ENCODE peak calls at places on chromosome 14, in seven cellular contexts. K is K562, I is PC-3, M is MM.1S, A is PC-9, G is fibroblast of lung, B is GM23248. C is an unnamed sample.

GRCh38 chr14:65622703-65623102 is 210.2 kb downstream of the FUT8 start:
- DNase-seq in K (no peak), I (no peak), M (no peak), A (no peak), G (no peak), B (no peak), C (no peak)

GRCh38 chr14:25444381-25444780 is 394.4 kb upstream of the STXBP6 start:
- DNase-seq in K (no peak), I (no peak), M (no peak), A (no peak), G (no peak), B (no peak), C (no peak)

GRCh38 chr14:63100597-63100996 is 55.3 kb upstream of the KCNH5 start:
- DNase-seq in K (no peak), I (no peak), M (no peak), A (no peak), G (no peak), B (no peak), C (no peak)

GRCh38 chr14:72775923-72776554 is 117.9 kb downstream of the DPF3 start:
- DNase-seq in K (no peak), I (no peak), M (no peak), A (no peak), G (no peak), B (no peak), C (no peak)

GRCh38 chr14:77823378-77823777 is 23.5 kb downstream of the ADCK1 start:
- DNase-seq in K (no peak), I (no peak), M (no peak), A (no peak), G (no peak), B (no peak), C (no peak)

GRCh38 chr14:91835920-91836843 is 31.2 kb downstream of the TC2N start:
- DNase-seq in K (peak; percentile 89), I (peak; percentile 67), M (no peak), A (peak; percentile 58), G (no peak), B (peak; percentile 20), C (peak; percentile 25)

GRCh38 chr14:26286066-26286791 is 311.6 kb downstream of the NOVA1 start:
- DNase-seq in K (no peak), I (no peak), M (no peak), A (no peak), G (peak; percentile 13), B (peak; percentile 9), C (no peak)

GRCh38 chr14:32457213-32457920 is 128.3 kb downstream of the AKAP6 start:
- DNase-seq in K (no peak), I (no peak), M (no peak), A (no peak), G (peak; percentile 55), B (peak; percentile 93), C (no peak)

GRCh38 chr14:45649051-45649450 is 396.0 kb upstream of the MIS18BP1 start:
- DNase-seq in K (no peak), I (peak; percentile 52), M (no peak), A (no peak), G (peak; percentile 2), B (no peak), C (no peak)

GRCh38 chr14:73887704-73888459 is 1.2 kb downstream of the ZNF410 start:
- DNase-seq in K (no peak), I (peak; percentile 52), M (no peak), A (peak; percentile 41), G (no peak), B (peak; percentile 19), C (no peak)

GRCh38 chr14:89661392-89661791 is 244.4 kb upstream of the FOXN3 start:
- DNase-seq in K (no peak), I (no peak), M (no peak), A (no peak), G (no peak), B (no peak), C (no peak)

GRCh38 chr14:72480465-72481243 is 413.2 kb downstream of the DPF3 start:
- DNase-seq in K (peak; percentile 43), I (no peak), M (peak; percentile 26), A (no peak), G (no peak), B (no peak), C (no peak)

DNA sequence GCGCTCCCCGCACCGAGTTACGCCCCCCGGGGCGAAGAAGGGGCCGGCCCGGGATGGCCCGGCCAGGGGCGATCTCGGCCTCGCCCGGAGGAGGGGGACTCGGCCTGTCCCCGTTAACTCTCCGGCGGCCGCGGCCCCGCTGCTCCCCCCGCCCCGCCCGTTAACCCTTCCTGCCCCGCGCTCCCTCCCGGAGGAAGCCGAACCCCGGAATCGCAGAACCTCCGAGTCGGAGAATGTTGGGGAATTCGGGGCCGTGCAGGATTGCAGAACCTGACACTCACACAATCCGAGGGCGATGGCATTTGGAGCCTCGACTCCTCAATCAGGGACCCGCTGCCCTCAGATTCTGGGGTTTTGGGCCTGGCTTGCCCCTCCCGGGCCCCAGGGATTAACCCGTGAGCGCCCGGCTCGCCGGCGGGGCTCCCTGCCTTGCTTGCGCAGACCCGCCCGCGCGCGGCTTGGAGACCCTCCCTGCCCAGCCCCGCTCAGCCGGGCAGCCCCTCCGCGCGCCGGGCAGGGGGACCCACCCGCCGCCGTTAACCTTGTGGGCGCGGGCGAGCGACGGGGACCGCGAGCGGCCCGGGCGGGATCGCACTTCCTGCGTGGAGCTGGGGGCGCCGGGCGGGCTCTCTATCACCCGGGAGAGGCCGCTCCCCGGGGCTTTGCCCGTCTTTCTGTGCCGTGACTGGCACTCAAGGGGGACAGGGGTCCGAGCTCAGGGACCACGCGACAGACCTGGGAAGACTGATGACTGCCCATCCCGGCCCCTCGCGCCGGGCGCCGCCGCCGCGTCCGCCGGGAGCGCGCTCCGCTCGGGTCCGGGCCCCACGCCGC is 18.8 kb downstream of the BEGAIN start:
- DNase-seq in K (no peak), I (no peak), M (no peak), A (no peak), G (no peak), B (peak; percentile 33), C (no peak)
- TF ChIP-seq EZH2 in K (no peak), I (peak; percentile 99), M (no peak), A (no peak), G (peak; percentile 94), B (peak; percentile 99), C (peak; percentile 99)

GRCh38 chr14:104112609-104113571 is 25.5 kb upstream of the KIF26A start:
- DNase-seq in K (no peak), I (no peak), M (no peak), A (no peak), G (no peak), B (no peak), C (no peak)

GRCh38 chr14:104114421-104115130 is 23.8 kb upstream of the KIF26A start:
- DNase-seq in K (no peak), I (no peak), M (no peak), A (no peak), G (no peak), B (no peak), C (no peak)

GRCh38 chr14:104112113-104112505 is 26.3 kb upstream of the KIF26A start:
- DNase-seq in K (no peak), I (no peak), M (no peak), A (no peak), G (no peak), B (no peak), C (no peak)

GRCh38 chr14:104115131-104115600 is 23.2 kb upstream of the KIF26A start:
- DNase-seq in K (no peak), I (no peak), M (no peak), A (no peak), G (no peak), B (no peak), C (no peak)

GRCh38 chr14:104113631-104114420 is 24.6 kb upstream of the KIF26A start:
- DNase-seq in K (no peak), I (no peak), M (no peak), A (no peak), G (no peak), B (no peak), C (no peak)
- H3K4me3 ChIP-seq in K (no peak overlapping the region), I (no peak overlapping the region), M (no peak overlapping the region), A (no peak overlapping the region), G (no peak overlapping the region), B (no peak overlapping the region), C (no peak overlapping the region)

DNA sequence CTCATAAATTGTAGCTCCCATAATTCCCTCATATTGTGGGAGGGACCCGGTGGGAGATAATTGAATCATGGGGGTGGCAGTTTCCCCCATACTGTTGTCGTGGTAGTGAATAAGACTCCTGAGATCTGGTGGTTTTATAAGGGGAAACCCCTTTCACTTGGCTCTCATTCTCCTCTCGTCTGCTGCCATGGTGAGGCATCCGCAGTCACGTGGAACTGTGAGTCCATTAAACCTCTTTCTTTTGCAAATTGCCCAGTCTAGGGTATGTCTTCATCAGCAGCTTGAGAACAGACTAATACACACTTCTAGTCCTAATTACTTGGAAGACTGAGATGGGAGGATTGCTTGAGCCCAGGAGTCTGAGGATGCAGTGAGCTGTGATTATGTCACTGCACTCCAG is 64.4 kb downstream of the TMX1 start:
- DNase-seq in K (no peak), I (no peak), M (no peak), A (no peak), G (peak; percentile 90), B (peak; percentile 82), C (no peak)
- H3K27ac ChIP-seq in K (no peak overlapping the region), I (peak overlapping the region; percentile 33), M (no peak overlapping the region), A (no peak overlapping the region), G (peak overlapping the region; percentile 20), B (peak overlapping the region; percentile 84), C (peak overlapping the region; percentile 33)

GRCh38 chr14:56816575-56817391 is 6.5 kb upstream of the OTX2 start:
- DNase-seq in K (no peak), I (no peak), M (no peak), A (no peak), G (peak; percentile 2), B (no peak), C (no peak)
- TF ChIP-seq EZH2 in K (no peak), I (no peak), M (no peak), A (no peak), G (no peak), B (no peak), C (no peak)

GRCh38 chr14:85537526-85537925 is 7.6 kb downstream of the FLRT2 start:
- DNase-seq in K (no peak), I (no peak), M (no peak), A (no peak), G (no peak), B (no peak), C (no peak)
- H3K4me3 ChIP-seq in K (no peak overlapping the region), I (no peak overlapping the region), M (no peak overlapping the region), A (no peak overlapping the region), G (no peak overlapping the region), B (peak overlapping the region; percentile 96), C (no peak overlapping the region)

GRCh38 chr14:21940887-21941855 is 267.6 kb upstream of the OR4E1 start:
- DNase-seq in K (peak; percentile 8), I (peak; percentile 45), M (no peak), A (no peak), G (no peak), B (peak; percentile 31), C (no peak)
- H3K27ac ChIP-seq in K (no peak overlapping the region), I (no peak overlapping the region), M (no peak overlapping the region), A (no peak overlapping the region), G (no peak overlapping the region), B (no peak overlapping the region), C (no peak overlapping the region)

DNA sequence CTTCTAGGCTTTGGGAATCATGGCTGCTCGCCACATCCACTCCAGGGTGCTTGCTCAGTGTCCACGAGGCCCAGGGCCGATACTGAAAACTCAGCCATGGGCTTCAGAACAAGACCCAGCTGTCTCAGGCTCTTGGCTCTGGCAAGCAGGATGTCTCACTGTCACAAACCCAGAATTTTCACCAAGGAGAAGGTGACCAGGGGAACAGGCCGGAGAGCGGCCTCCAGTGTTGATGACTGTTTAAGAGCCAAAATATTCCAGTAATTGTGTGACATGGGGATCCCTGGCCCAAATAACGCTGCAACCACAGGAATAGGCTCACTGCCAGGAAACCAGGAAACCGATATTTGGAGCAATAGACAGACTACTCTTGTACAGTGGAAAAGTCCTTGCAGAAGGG is 9.8 kb upstream of the SERPINA5 start:
- DNase-seq in K (no peak), I (no peak), M (no peak), A (no peak), G (peak; percentile 15), B (peak; percentile 7), C (no peak)
- TF ChIP-seq EZH2 in K (no peak), I (no peak), M (no peak), A (no peak), G (no peak), B (no peak), C (no peak)

C was measured in keratinocyte.